ENCODE peak calls at places on chromosomes 7 and 10, in four cellular contexts. One of them, this sample, is unnamed.

GRCh38 chr7:3559178-3559765 is 258.2 kb downstream of the SDK1 start:
- DNase-seq in AG09309: no peak
- DNase-seq in GM12864: no peak
- DNase-seq in PC-3: peak; percentile 79
- DNase-seq in this sample: peak; percentile 21

GRCh38 chr7:99422091-99422624 is 13.4 kb downstream of the BUD31 start:
- DNase-seq in AG09309: no peak
- DNase-seq in PC-3: no peak
- DNase-seq in GM12864: no peak
- DNase-seq in this sample: no peak

GRCh38 chr7:55043691-55044090 is 24.9 kb downstream of the EGFR start:
- DNase-seq in AG09309: no peak
- DNase-seq in PC-3: no peak
- DNase-seq in GM12864: no peak
- DNase-seq in this sample: no peak

GRCh38 chr10:99276848-99277486 is 41.3 kb upstream of the HPSE2 start:
- DNase-seq in GM12864: peak; percentile 10
- DNase-seq in AG09309: no peak
- DNase-seq in PC-3: peak; percentile 56
- DNase-seq in this sample: no peak

GRCh38 chr7:31017748-31018120 is 34.4 kb upstream of the ADCYAP1R1 start:
- DNase-seq in AG09309: no peak
- DNase-seq in PC-3: no peak
- DNase-seq in GM12864: no peak
- DNase-seq in this sample: no peak

GRCh38 chr7:151859111-151859947 is 17.6 kb downstream of the PRKAG2 start:
- DNase-seq in PC-3: peak; percentile 54
- DNase-seq in GM12864: no peak
- DNase-seq in AG09309: no peak
- DNase-seq in this sample: no peak

GRCh38 chr7:128017460-128017859 is 13.8 kb downstream of the LRRC4 start:
- DNase-seq in PC-3: no peak
- DNase-seq in GM12864: no peak
- DNase-seq in AG09309: no peak
- DNase-seq in this sample: no peak

GRCh38 chr7:48084727-48085432 is 4.2 kb upstream of the UPP1 start:
- DNase-seq in AG09309: peak; percentile 96
- DNase-seq in PC-3: peak; percentile 98
- DNase-seq in GM12864: peak; percentile 92
- DNase-seq in this sample: peak; percentile 96

GRCh38 chr10:127492607-127493250 is 56.4 kb upstream of the NPS start:
- DNase-seq in PC-3: peak; percentile 9
- DNase-seq in GM12864: no peak
- DNase-seq in AG09309: no peak
- DNase-seq in this sample: peak; percentile 15

GRCh38 chr10:124667425-124668130 is 76.6 kb downstream of the FAM53B start:
- DNase-seq in GM12864: no peak
- DNase-seq in PC-3: no peak
- DNase-seq in AG09309: no peak
- DNase-seq in this sample: no peak

GRCh38 chr10:117217196-117217761 is 20.0 kb downstream of the KCNK18 start:
- DNase-seq in AG09309: no peak
- DNase-seq in PC-3: peak; percentile 5
- DNase-seq in GM12864: no peak
- DNase-seq in this sample: no peak

GRCh38 chr7:20331231-20331880 is 656 bp downstream of the ITGB8 start:
- DNase-seq in PC-3: peak; percentile 42
- DNase-seq in AG09309: no peak
- DNase-seq in GM12864: peak; percentile 18
- DNase-seq in this sample: peak; percentile 57

GRCh38 chr10:58013406-58013805 is 254.3 kb downstream of the IPMK start:
- DNase-seq in AG09309: no peak
- DNase-seq in PC-3: no peak
- DNase-seq in GM12864: no peak
- DNase-seq in this sample: no peak

GRCh38 chr10:94299417-94299816 is 63.3 kb downstream of the NOC3L start:
- DNase-seq in AG09309: peak; percentile 62
- DNase-seq in GM12864: no peak
- DNase-seq in PC-3: peak; percentile 64
- DNase-seq in this sample: peak; percentile 7

GRCh38 chr10:34474060-34474376 is 341.1 kb downstream of the PARD3 start:
- DNase-seq in GM12864: no peak
- DNase-seq in PC-3: peak; percentile 69
- DNase-seq in AG09309: no peak
- DNase-seq in this sample: no peak

GRCh38 chr7:116780966-116781365 is 81.4 kb upstream of the CAPZA2 start:
- DNase-seq in AG09309: no peak
- DNase-seq in PC-3: peak; percentile 87
- DNase-seq in GM12864: no peak
- DNase-seq in this sample: no peak

GRCh38 chr10:13659887-13660544 is 73.3 kb downstream of the PRPF18 start:
- DNase-seq in GM12864: peak; percentile 30
- DNase-seq in AG09309: peak; percentile 48
- DNase-seq in PC-3: peak; percentile 27
- DNase-seq in this sample: peak; percentile 34

GRCh38 chr10:82942572-82943091 is 1067.6 kb downstream of the NRG3 start:
- DNase-seq in PC-3: no peak
- DNase-seq in AG09309: peak; percentile 33
- DNase-seq in GM12864: no peak
- DNase-seq in this sample: peak; percentile 58

GRCh38 chr10:110013615-110014293 is 6.0 kb downstream of the ADD3 start:
- DNase-seq in GM12864: no peak
- DNase-seq in PC-3: peak; percentile 74
- DNase-seq in AG09309: no peak
- DNase-seq in this sample: no peak

GRCh38 chr10:72274730-72275350 is 1.1 kb downstream of the DDIT4 start:
- DNase-seq in AG09309: no peak
- DNase-seq in GM12864: no peak
- DNase-seq in PC-3: peak; percentile 41
- DNase-seq in this sample: peak; percentile 77

GRCh38 chr7:154171422-154171821 is 119.2 kb downstream of the DPP6 start:
- DNase-seq in PC-3: no peak
- DNase-seq in GM12864: no peak
- DNase-seq in AG09309: no peak
- DNase-seq in this sample: no peak

GRCh38 chr7:9981950-9982349 is 991.7 kb upstream of the PHF14 start:
- DNase-seq in GM12864: no peak
- DNase-seq in PC-3: no peak
- DNase-seq in AG09309: no peak
- DNase-seq in this sample: no peak

GRCh38 chr7:4745971-4746919 is 29.2 kb upstream of the AP5Z1 start:
- DNase-seq in PC-3: peak; percentile 45
- DNase-seq in GM12864: no peak
- DNase-seq in AG09309: peak; percentile 31
- DNase-seq in this sample: no peak

GRCh38 chr7:47625861-47626444 is 44.0 kb upstream of the TNS3 start:
- DNase-seq in AG09309: no peak
- DNase-seq in PC-3: no peak
- DNase-seq in GM12864: no peak
- DNase-seq in this sample: no peak

GRCh38 chr10:133455611-133456031 is 1.9 kb downstream of the SCART1 start:
- DNase-seq in GM12864: no peak
- DNase-seq in PC-3: no peak
- DNase-seq in AG09309: no peak
- DNase-seq in this sample: no peak

GRCh38 chr7:158581440-158582088 is 6.1 kb downstream of the PTPRN2 start:
- DNase-seq in PC-3: peak; percentile 56
- DNase-seq in GM12864: no peak
- DNase-seq in AG09309: no peak
- DNase-seq in this sample: no peak

GRCh38 chr7:141702047-141702567 is at the start of gene DENND11:
- DNase-seq in AG09309: no peak
- DNase-seq in GM12864: no peak
- DNase-seq in PC-3: peak; percentile 37
- DNase-seq in this sample: peak; percentile 34

GRCh38 chr7:37211097-37211496 is 237.6 kb downstream of the ELMO1 start:
- DNase-seq in GM12864: no peak
- DNase-seq in AG09309: peak; percentile 44
- DNase-seq in PC-3: no peak
- DNase-seq in this sample: no peak

GRCh38 chr7:5296627-5297226 is 14.0 kb downstream of the SLC29A4 start:
- DNase-seq in PC-3: peak; percentile 48
- DNase-seq in AG09309: no peak
- DNase-seq in GM12864: no peak
- DNase-seq in this sample: no peak

GRCh38 chr10:95382596-95382995 is 91.8 kb upstream of the PDLIM1 start:
- DNase-seq in PC-3: no peak
- DNase-seq in GM12864: no peak
- DNase-seq in AG09309: no peak
- DNase-seq in this sample: no peak

GRCh38 chr10:125283191-125283590 is 122.8 kb upstream of the CTBP2 start:
- DNase-seq in AG09309: no peak
- DNase-seq in PC-3: no peak
- DNase-seq in GM12864: no peak
- DNase-seq in this sample: no peak

GRCh38 chr10:62054408-62054807 is 152.9 kb downstream of the ARID5B start:
- DNase-seq in GM12864: no peak
- DNase-seq in PC-3: no peak
- DNase-seq in AG09309: no peak
- DNase-seq in this sample: no peak
- H3K4me3 ChIP-seq in GM12864: peak overlapping the region; percentile 9
- H3K4me3 ChIP-seq in PC-3: no peak overlapping the region
- H3K4me3 ChIP-seq in AG09309: no peak overlapping the region
- H3K4me3 ChIP-seq in this sample: no peak overlapping the region

GRCh38 chr7:42666994-42667393 is 244.9 kb downstream of the C7orf25 start:
- DNase-seq in PC-3: no peak
- DNase-seq in GM12864: no peak
- DNase-seq in AG09309: no peak
- DNase-seq in this sample: no peak
- H3K4me3 ChIP-seq in PC-3: no peak overlapping the region
- H3K4me3 ChIP-seq in GM12864: no peak overlapping the region
- H3K4me3 ChIP-seq in AG09309: no peak overlapping the region
- H3K4me3 ChIP-seq in this sample: no peak overlapping the region

GRCh38 chr10:62052276-62052675 is 150.8 kb downstream of the ARID5B start:
- DNase-seq in PC-3: no peak
- DNase-seq in GM12864: no peak
- DNase-seq in AG09309: no peak
- DNase-seq in this sample: no peak

GRCh38 chr10:62056660-62057059 is 155.2 kb downstream of the ARID5B start:
- DNase-seq in PC-3: peak; percentile 70
- DNase-seq in AG09309: no peak
- DNase-seq in GM12864: no peak
- DNase-seq in this sample: no peak

GRCh38 chr10:62054825-62055224 is 153.3 kb downstream of the ARID5B start:
- DNase-seq in GM12864: no peak
- DNase-seq in AG09309: no peak
- DNase-seq in PC-3: no peak
- DNase-seq in this sample: no peak

GRCh38 chr10:62056219-62056618 is 154.7 kb downstream of the ARID5B start:
- DNase-seq in PC-3: no peak
- DNase-seq in AG09309: no peak
- DNase-seq in GM12864: no peak
- DNase-seq in this sample: no peak

DNA sequence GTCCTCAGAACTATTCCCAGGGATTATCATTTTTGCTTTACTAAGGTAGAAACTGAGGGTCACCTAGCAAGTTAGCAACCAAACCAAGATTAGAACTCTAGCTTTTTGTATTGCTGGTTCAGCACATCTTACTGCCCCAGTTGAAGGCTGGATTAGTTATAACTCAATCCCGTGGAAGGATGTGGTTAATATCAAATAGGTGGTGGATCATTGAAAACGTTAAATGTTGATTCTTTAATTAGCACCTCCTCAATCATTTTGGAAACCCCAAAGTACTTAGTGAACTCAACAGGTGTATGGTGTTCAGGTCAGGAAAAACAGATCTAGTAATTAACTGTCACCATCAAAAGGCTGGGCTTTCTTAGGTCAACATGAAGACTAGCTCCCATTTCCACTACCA is 152.4 kb downstream of the ARID5B start:
- DNase-seq in AG09309: no peak
- DNase-seq in GM12864: no peak
- DNase-seq in PC-3: no peak
- DNase-seq in this sample: no peak
- H3K4me3 ChIP-seq in AG09309: no peak overlapping the region
- H3K4me3 ChIP-seq in GM12864: peak overlapping the region; percentile 17
- H3K4me3 ChIP-seq in PC-3: no peak overlapping the region
- H3K4me3 ChIP-seq in this sample: peak overlapping the region; percentile 17

GRCh38 chr7:73606801-73607691 is 17.3 kb downstream of the MLXIPL start:
- DNase-seq in AG09309: no peak
- DNase-seq in GM12864: no peak
- DNase-seq in PC-3: peak; percentile 55
- DNase-seq in this sample: peak; percentile 18
- H3K4me3 ChIP-seq in AG09309: peak overlapping the region; percentile 2
- H3K4me3 ChIP-seq in GM12864: no peak overlapping the region
- H3K4me3 ChIP-seq in PC-3: no peak overlapping the region
- H3K4me3 ChIP-seq in this sample: no peak overlapping the region

DNA sequence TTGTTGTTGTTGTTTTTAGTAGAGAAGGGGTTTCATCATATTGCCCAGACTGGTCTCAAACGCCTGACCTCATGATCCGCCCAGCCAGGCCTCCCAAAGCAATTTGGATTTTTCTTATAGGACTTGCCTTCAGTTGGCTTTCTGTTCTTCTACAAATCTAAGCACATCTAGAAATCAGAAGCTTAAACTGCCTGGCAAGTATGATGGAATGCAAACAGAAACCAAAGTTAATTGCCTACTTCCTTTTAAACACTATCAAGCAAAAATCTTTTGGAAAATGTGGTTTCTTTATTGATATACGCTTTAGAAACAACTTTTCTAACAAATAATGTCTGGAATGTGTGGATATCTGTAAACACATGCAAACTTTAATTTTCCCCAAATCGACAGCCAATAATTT is 64.9 kb downstream of the USP6NL start:
- DNase-seq in GM12864: no peak
- DNase-seq in AG09309: no peak
- DNase-seq in PC-3: peak; percentile 7
- DNase-seq in this sample: no peak
- H3K4me3 ChIP-seq in GM12864: no peak overlapping the region
- H3K4me3 ChIP-seq in AG09309: no peak overlapping the region
- H3K4me3 ChIP-seq in PC-3: no peak overlapping the region
- H3K4me3 ChIP-seq in this sample: no peak overlapping the region

GRCh38 chr7:101201695-101202602 is 1.1 kb upstream of the MOGAT3 start:
- DNase-seq in AG09309: no peak
- DNase-seq in PC-3: no peak
- DNase-seq in GM12864: no peak
- DNase-seq in this sample: no peak

GRCh38 chr7:101202603-101202918 is 1.7 kb upstream of the MOGAT3 start:
- DNase-seq in GM12864: no peak
- DNase-seq in AG09309: no peak
- DNase-seq in PC-3: no peak
- DNase-seq in this sample: no peak

GRCh38 chr7:101198476-101198875 is 2.4 kb downstream of the MOGAT3 start:
- DNase-seq in AG09309: no peak
- DNase-seq in PC-3: no peak
- DNase-seq in GM12864: no peak
- DNase-seq in this sample: no peak

GRCh38 chr7:101200504-101200861 is 353 bp downstream of the MOGAT3 start:
- DNase-seq in AG09309: no peak
- DNase-seq in PC-3: no peak
- DNase-seq in GM12864: no peak
- DNase-seq in this sample: no peak

GRCh38 chr7:101200862-101201599 is at the start of gene MOGAT3:
- DNase-seq in GM12864: no peak
- DNase-seq in PC-3: no peak
- DNase-seq in AG09309: no peak
- DNase-seq in this sample: no peak
- H3K4me3 ChIP-seq in GM12864: no peak within 1 kb of the TSS
- H3K4me3 ChIP-seq in PC-3: no peak within 1 kb of the TSS
- H3K4me3 ChIP-seq in AG09309: no peak within 1 kb of the TSS
- H3K4me3 ChIP-seq in this sample: no peak within 1 kb of the TSS

This sample was measured in MG63.